ENCODE peak calls at places on chromosomes 7 and 10, in seven cellular contexts. O is RPMI7951; W is GM12865; H is frontal cortex; V is AG04450; Q is WERI-Rb-1; I is effector memory CD8-positive, alpha-beta T cell. K is an unnamed sample.

GRCh38 chr10:110512461-110513187 is 14.9 kb downstream of the DUSP5 start:
- DNase-seq in W (no peak), O (peak), I (no peak), H (no peak), V (peak), Q (no peak), K (peak)

GRCh38 chr7:27745064-27745583 is 5.2 kb downstream of the TAX1BP1 start:
- DNase-seq in O (peak), Q (no peak), I (no peak), W (peak), H (no peak), V (peak), K (no peak)

GRCh38 chr7:111951027-111951426 is 255.2 kb downstream of the DOCK4 start:
- DNase-seq in V (no peak), Q (no peak), O (no peak), I (no peak), W (no peak), H (no peak), K (no peak)

GRCh38 chr10:3969876-3970666 is 185.1 kb upstream of the KLF6 start:
- DNase-seq in I (no peak), Q (no peak), W (no peak), H (no peak), V (no peak), O (no peak), K (no peak)

GRCh38 chr10:68594405-68594804 is 34.3 kb downstream of the TET1 start:
- DNase-seq in Q (no peak), W (peak), H (no peak), V (no peak), I (no peak), O (peak), K (no peak)

GRCh38 chr7:141409911-141410329 is 141.3 kb upstream of the AGK start:
- DNase-seq in I (no peak), V (no peak), H (no peak), O (no peak), W (no peak), Q (no peak), K (no peak)

GRCh38 chr7:116316838-116317612 is 106.7 kb downstream of the TES start:
- DNase-seq in O (peak), V (peak), Q (no peak), H (peak), W (peak), I (no peak), K (peak)

GRCh38 chr10:6212266-6212640 is 9.5 kb downstream of the PFKFB3 start:
- DNase-seq in V (no peak), Q (no peak), W (no peak), O (no peak), H (no peak), I (no peak), K (peak)

GRCh38 chr10:16779375-16779774 is 37.8 kb downstream of the RSU1 start:
- DNase-seq in Q (no peak), I (peak), V (no peak), O (no peak), W (peak), H (no peak), K (no peak)

K was measured in sigmoid colon.